ENCODE peak calls at places on chromosome 5, in six cellular contexts. Y is kidney, G is suprapubic skin, J is aorta, T is tibial nerve, A is OCI-LY7. U is an unnamed sample. For H3K9me3, the result is how much of the 10 kb centered on the place peaks cover.

GRCh38 chr5:35859101-35859661 is 2.5 kb downstream of the IL7R start:
- DNase-seq in A (peak), G (no peak), J (no peak), Y (no peak), T (no peak), U (peak)

GRCh38 chr5:175444060-175444904 is at the start of gene DRD1:
- DNase-seq in G (no peak), T (no peak), Y (peak), A (peak), J (peak), U (peak)

GRCh38 chr5:58912102-58912501 is 329.2 kb downstream of the RAB3C start:
- DNase-seq in Y (no peak), J (no peak), A (no peak), T (no peak), G (no peak), U (no peak)

GRCh38 chr5:167634432-167634831 is 657.0 kb upstream of the WWC1 start:
- DNase-seq in J (no peak), T (no peak), A (no peak), Y (no peak), G (no peak), U (no peak)

GRCh38 chr5:157292599-157292998 is 26.7 kb downstream of the CYFIP2 start:
- DNase-seq in J (no peak), T (no peak), A (no peak), Y (no peak), G (no peak), U (no peak)

GRCh38 chr5:122126177-122126701 is 3.1 kb upstream of the ZNF474 start:
- DNase-seq in Y (no peak), T (no peak), G (no peak), A (no peak), J (no peak), U (no peak)

GRCh38 chr5:139636975-139637408 is 11.2 kb upstream of the CXXC5 start:
- DNase-seq in Y (no peak), T (no peak), G (no peak), J (no peak), A (no peak), U (no peak)

GRCh38 chr5:176774216-176775171 is 35.9 kb upstream of the UNC5A start:
- DNase-seq in A (no peak), J (peak), Y (no peak), T (no peak), G (peak), U (no peak)

GRCh38 chr5:68446487-68446894 is 230.9 kb downstream of the PIK3R1 start:
- DNase-seq in G (no peak), T (no peak), A (no peak), J (no peak), Y (no peak), U (no peak)

GRCh38 chr5:177220576-177220975 is 82.9 kb downstream of the RAB24 start:
- DNase-seq in J (no peak), G (no peak), T (no peak), A (no peak), Y (no peak), U (no peak)

GRCh38 chr5:74232281-74232680 is 408.2 kb downstream of the ENC1 start:
- DNase-seq in A (no peak), J (no peak), G (no peak), T (no peak), Y (no peak), U (no peak)

GRCh38 chr5:33890633-33891032 is 1.2 kb downstream of the ADAMTS12 start:
- DNase-seq in G (no peak), A (no peak), T (no peak), J (no peak), Y (no peak), U (no peak)

GRCh38 chr5:35015063-35015462 is 32.7 kb downstream of the AGXT2 start:
- DNase-seq in T (no peak), J (no peak), G (no peak), Y (no peak), A (no peak), U (no peak)

GRCh38 chr5:35083150-35083549 is 35.4 kb upstream of the AGXT2 start:
- DNase-seq in Y (no peak), G (no peak), A (no peak), T (no peak), J (no peak), U (no peak)

GRCh38 chr5:537621-538071 is 13.4 kb upstream of the SLC9A3 start:
- DNase-seq in J (peak), G (no peak), T (no peak), A (no peak), Y (peak), U (no peak)

GRCh38 chr5:24623018-24623417 is 21.8 kb downstream of the CDH10 start:
- DNase-seq in A (no peak), Y (no peak), G (no peak), T (no peak), J (no peak), U (no peak)

GRCh38 chr5:115556276-115556675 is 11.7 kb upstream of the FEM1C start:
- DNase-seq in J (no peak), A (no peak), G (no peak), Y (no peak), T (no peak), U (no peak)

GRCh38 chr5:159874308-159874707 is 42.0 kb upstream of the ADRA1B start:
- DNase-seq in J (no peak), Y (no peak), G (no peak), A (no peak), T (no peak), U (no peak)

GRCh38 chr5:98593418-98593817 is 180.0 kb upstream of the RGMB start:
- DNase-seq in A (no peak), J (no peak), T (no peak), G (no peak), Y (no peak), U (no peak)

GRCh38 chr5:110105692-110106091 is 416.0 kb downstream of the MAN2A1 start:
- DNase-seq in A (no peak), Y (no peak), T (no peak), G (no peak), J (no peak), U (peak)

GRCh38 chr5:140284013-140284412 is 18.9 kb downstream of the PFDN1 start:
- DNase-seq in T (no peak), A (no peak), G (no peak), J (no peak), Y (no peak), U (no peak)

GRCh38 chr5:16431482-16431881 is 34.1 kb downstream of the ZNF622 start:
- DNase-seq in A (no peak), T (no peak), J (no peak), Y (no peak), G (no peak), U (peak)

GRCh38 chr5:65742565-65743231 is 20.7 kb downstream of the NLN start:
- DNase-seq in Y (no peak), G (no peak), T (no peak), J (no peak), A (peak), U (peak)

GRCh38 chr5:143551765-143552164 is 148.3 kb upstream of the NR3C1 start:
- DNase-seq in T (no peak), Y (no peak), J (no peak), G (no peak), A (no peak), U (no peak)

GRCh38 chr5:78544531-78545200 is 103.9 kb downstream of the LHFPL2 start:
- DNase-seq in G (no peak), T (no peak), A (no peak), Y (no peak), J (no peak), U (no peak)

GRCh38 chr5:140239939-140240700 is 62.8 kb downstream of the PFDN1 start:
- DNase-seq in T (peak), G (no peak), A (peak), Y (no peak), J (peak), U (peak)

GRCh38 chr5:132476853-132477729 is 13.5 kb downstream of the IRF1 start:
- DNase-seq in A (no peak), T (no peak), J (no peak), Y (peak), G (peak), U (no peak)

GRCh38 chr5:127994087-127994660 is 89.4 kb upstream of the SLC12A2 start:
- DNase-seq in J (no peak), A (no peak), Y (no peak), T (no peak), G (no peak), U (no peak)

GRCh38 chr5:157607371-157608161 is 32.0 kb upstream of the ADAM19 start:
- DNase-seq in J (no peak), Y (no peak), G (no peak), A (no peak), T (no peak), U (no peak)

GRCh38 chr5:73902327-73903051 is 276.5 kb downstream of the ARHGEF28 start:
- DNase-seq in T (no peak), A (peak), G (no peak), J (no peak), Y (no peak), U (peak)

GRCh38 chr5:164202338-164202737 is 696.9 kb downstream of the MAT2B start:
- DNase-seq in G (no peak), J (no peak), A (no peak), T (no peak), Y (no peak), U (no peak)

GRCh38 chr5:37836173-37837100 is 3.4 kb downstream of the GDNF start:
- DNase-seq in G (no peak), Y (peak), T (no peak), J (peak), A (no peak), U (no peak)

GRCh38 chr5:159094745-159095144 is 5.0 kb downstream of the EBF1 start:
- DNase-seq in Y (peak), T (peak), A (peak), J (peak), G (peak), U (peak)

GRCh38 chr5:40962207-40962955 is 53.1 kb downstream of the C7 start:
- DNase-seq in Y (no peak), J (no peak), A (no peak), G (no peak), T (no peak), U (no peak)

GRCh38 chr5:84384604-84385575 is at the start of gene EDIL3:
- DNase-seq in Y (peak), J (peak), G (no peak), T (no peak), A (no peak), U (peak)

DNA sequence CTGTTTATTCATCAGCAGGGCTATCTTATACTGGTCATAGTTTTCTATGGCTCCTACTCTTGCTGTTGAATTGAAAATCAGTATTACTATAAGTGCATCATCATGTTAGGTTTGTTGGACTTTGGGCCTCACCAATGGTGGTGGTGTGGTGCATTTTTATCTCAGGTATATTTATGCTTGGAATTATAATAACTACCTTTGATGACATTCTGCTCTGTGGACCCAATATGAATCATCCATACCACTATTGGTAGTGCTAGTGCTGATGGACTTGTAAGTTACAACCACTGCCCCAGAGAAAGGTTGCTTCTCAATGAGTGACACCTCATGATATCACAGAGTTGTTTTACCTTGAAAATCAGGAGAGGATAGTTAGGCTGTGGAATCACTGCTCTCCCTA is 28.0 kb downstream of the IL9 start:
- DNase-seq in J (no peak), T (no peak), Y (no peak), A (no peak), G (no peak), U (no peak)
- H3K9me3 ChIP-seq in J (under half), T (under half), Y (under half), A (under half), G (under half), U (under half)

GRCh38 chr5:123805300-123805699 is 293.3 kb downstream of the CSNK1G3 start:
- DNase-seq in T (no peak), A (no peak), Y (no peak), J (no peak), G (no peak), U (no peak)
- H3K9me3 ChIP-seq in T (under half), A (under half), Y (under half), J (under half), G (under half), U (under half)

GRCh38 chr5:32002755-32003154 is 171.4 kb downstream of the GOLPH3 start:
- DNase-seq in G (no peak), Y (no peak), A (no peak), T (no peak), J (no peak), U (no peak)
- H3K9me3 ChIP-seq in G (under half), Y (under half), A (under half), T (under half), J (under half), U (under half)

GRCh38 chr5:178991190-178992145 is 3.7 kb downstream of the GRM6 start:
- DNase-seq in A (no peak), T (no peak), G (no peak), J (no peak), Y (no peak), U (no peak)

GRCh38 chr5:178989311-178989710 is 5.8 kb downstream of the GRM6 start:
- DNase-seq in A (no peak), J (no peak), G (no peak), T (no peak), Y (no peak), U (no peak)

GRCh38 chr5:178990491-178990890 is 4.6 kb downstream of the GRM6 start:
- DNase-seq in Y (no peak), A (no peak), J (no peak), T (no peak), G (no peak), U (no peak)

GRCh38 chr5:178986326-178986960 is 8.7 kb downstream of the GRM6 start:
- DNase-seq in Y (peak), G (no peak), J (no peak), T (no peak), A (no peak), U (no peak)

GRCh38 chr5:178988436-178989220 is 6.5 kb downstream of the GRM6 start:
- DNase-seq in Y (no peak), A (no peak), J (no peak), G (no peak), T (no peak), U (no peak)
- H3K9me3 ChIP-seq in Y (under half), A (under half), J (under half), G (under half), T (under half), U (under half)

DNA sequence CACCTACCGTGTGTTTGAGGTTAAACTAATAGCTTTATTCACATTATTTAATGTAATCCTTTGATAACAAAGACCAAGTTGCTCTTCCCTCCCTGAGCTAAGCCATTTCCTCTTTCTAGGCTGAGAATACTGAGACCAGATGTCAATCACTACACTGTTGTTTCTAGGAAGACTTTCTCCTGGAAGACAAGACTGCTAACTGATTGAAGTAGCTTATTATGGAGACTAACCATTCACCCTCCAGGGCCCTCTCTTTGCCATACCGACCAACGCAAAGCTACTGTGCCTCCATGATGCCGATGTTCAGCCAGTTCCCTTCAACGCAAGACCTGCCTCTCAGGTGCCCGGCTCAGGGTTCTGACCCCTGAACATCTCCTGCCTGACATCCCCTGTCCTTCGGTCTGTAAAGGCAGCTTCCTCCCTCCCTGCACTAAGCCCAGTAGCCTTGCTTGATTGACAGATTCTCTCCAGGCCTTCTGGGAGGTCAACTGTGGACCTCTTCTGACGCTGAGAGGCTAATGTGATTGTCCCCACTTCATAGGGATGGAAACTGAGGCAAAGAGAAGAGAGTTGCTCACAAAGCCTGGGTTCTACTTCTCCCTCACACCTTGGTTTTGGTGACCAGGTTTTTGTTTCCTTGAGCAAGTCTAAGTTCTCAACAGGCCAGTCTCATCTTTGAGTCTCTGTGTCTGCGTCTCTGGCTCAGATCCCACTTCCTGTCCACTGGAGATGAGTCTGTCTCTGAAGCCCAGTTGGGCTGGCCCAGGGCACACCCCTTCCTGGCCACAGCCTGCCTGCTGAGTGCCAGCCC is 259.7 kb upstream of the IRX2 start:
- DNase-seq in T (no peak), J (no peak), Y (no peak), G (no peak), A (no peak), U (no peak)
- H3K9me3 ChIP-seq in T (under half), J (under half), Y (under half), G (under half), A (under half), U (under half)

DNA sequence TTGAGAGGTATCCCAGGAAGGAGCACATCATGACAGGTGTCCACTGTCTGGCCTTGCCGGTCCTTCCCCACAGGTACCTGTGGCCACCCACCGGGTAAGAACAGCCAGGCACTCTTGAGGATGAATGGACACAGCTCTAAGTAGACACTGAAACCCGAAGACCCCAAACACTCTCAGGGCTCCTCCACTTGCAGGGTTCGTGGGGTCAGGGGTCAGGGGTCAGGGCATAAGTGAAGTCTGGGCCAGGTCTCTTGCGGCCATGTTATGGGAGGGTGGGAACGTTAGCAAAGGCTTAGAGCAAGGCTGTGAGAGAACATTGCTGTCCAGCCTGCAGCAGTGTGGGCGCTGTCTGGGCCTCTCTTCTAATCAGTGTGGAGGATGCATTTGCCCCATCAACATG is 40.0 kb downstream of the MAPK9 start:
- DNase-seq in A (no peak), J (no peak), Y (peak), G (no peak), T (no peak), U (no peak)
- H3K9me3 ChIP-seq in A (under half), J (half or more), Y (half or more), G (half or more), T (under half), U (under half)

GRCh38 chr5:141393267-141393666 is 834 bp downstream of the PCDHGA8 start:
- DNase-seq in A (no peak), J (no peak), T (no peak), G (no peak), Y (no peak), U (no peak)
- H3K9me3 ChIP-seq in A (under half), J (under half), T (under half), G (half or more), Y (half or more), U (half or more)

GRCh38 chr5:4098226-4098625 is 502.6 kb downstream of the IRX1 start:
- DNase-seq in G (no peak), Y (no peak), T (no peak), A (no peak), J (no peak), U (no peak)

GRCh38 chr5:4097194-4097593 is 501.6 kb downstream of the IRX1 start:
- DNase-seq in Y (no peak), A (no peak), G (no peak), J (no peak), T (no peak), U (no peak)

GRCh38 chr5:4093970-4094369 is 498.3 kb downstream of the IRX1 start:
- DNase-seq in Y (no peak), J (no peak), T (no peak), A (no peak), G (no peak), U (no peak)

GRCh38 chr5:4099401-4099800 is 503.8 kb downstream of the IRX1 start:
- DNase-seq in G (no peak), Y (no peak), T (no peak), A (no peak), J (no peak), U (no peak)

DNA sequence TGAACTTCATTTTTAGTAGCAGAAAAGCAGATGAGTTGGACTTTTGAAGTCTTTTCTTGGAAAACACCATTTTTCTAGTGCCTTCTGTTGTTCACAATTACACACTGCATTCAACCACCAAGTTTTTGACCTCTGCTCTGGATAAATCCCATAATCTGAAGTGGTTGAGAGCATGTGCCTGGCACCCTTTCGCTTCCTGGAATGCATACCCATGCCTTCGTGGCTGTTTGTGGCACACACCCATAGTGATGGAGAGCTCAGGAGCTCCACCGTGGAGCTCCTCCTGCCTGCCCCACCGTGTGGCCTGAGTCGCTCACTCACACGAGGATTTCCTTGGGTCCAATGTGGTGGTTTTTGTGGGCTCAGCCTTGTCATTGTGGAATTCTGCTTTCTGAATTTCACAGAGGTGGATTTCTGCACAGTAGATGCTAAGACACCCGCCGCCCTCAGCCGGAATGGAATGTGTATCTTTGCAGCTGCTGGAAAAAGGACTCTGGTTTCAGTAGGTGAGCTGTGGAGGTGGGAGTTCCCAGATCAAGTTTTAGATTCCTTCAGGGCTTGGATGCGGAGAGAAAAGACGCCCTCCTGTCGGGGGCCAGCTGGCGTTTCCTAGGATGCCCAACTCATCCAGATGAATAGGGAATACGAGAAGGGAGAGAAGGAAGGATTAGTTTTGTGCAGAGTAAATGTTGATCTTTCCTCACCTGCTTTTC is 500.4 kb downstream of the IRX1 start:
- DNase-seq in T (no peak), G (no peak), J (no peak), A (no peak), Y (no peak), U (no peak)
- H3K9me3 ChIP-seq in T (under half), G (under half), J (under half), A (under half), Y (under half), U (under half)

GRCh38 chr5:148640471-148640870 is 13.9 kb downstream of the HTR4 start:
- DNase-seq in Y (no peak), T (no peak), G (no peak), J (no peak), A (no peak), U (no peak)

GRCh38 chr5:148641735-148642134 is 12.6 kb downstream of the HTR4 start:
- DNase-seq in Y (no peak), T (no peak), A (no peak), J (no peak), G (no peak), U (no peak)

GRCh38 chr5:148645527-148645926 is 8.8 kb downstream of the HTR4 start:
- DNase-seq in G (no peak), J (no peak), A (no peak), Y (no peak), T (no peak), U (no peak)
- H3K9me3 ChIP-seq in G (under half), J (under half), A (under half), Y (under half), T (under half), U (under half)